ENCODE peak calls at places on chromosomes 3 and 15, in eight cellular contexts. U, L, Z, E, P, A, V and K are unnamed samples.

GRCh38 chr3:127448161-127448561 is 142.4 kb downstream of the TPRA1 start:
- DNase-seq in E (peak), L (peak), Z (no peak), U (no peak), P (no peak), A (no peak), V (no peak), K (no peak)

GRCh38 chr15:85973584-85974347 is 105.9 kb upstream of the AGBL1 start:
- DNase-seq in V (peak), P (no peak), U (no peak), L (no peak), A (peak), Z (peak), E (no peak), K (no peak)

GRCh38 chr3:55524565-55525244 is 37.6 kb upstream of the WNT5A start:
- DNase-seq in P (no peak), Z (no peak), L (no peak), E (peak), V (no peak), A (no peak), U (peak), K (no peak)

GRCh38 chr3:170413291-170413690 is 5.4 kb upstream of the CLDN11 start:
- DNase-seq in V (no peak), A (no peak), E (no peak), Z (no peak), U (no peak), P (no peak), L (no peak), K (no peak)

GRCh38 chr15:78620839-78621421 is at the start of gene CHRNA3:
- DNase-seq in Z (no peak), E (no peak), U (no peak), P (no peak), V (no peak), L (no peak), A (peak), K (no peak)

GRCh38 chr15:80317389-80318169 is 65.6 kb upstream of the CTXND1 start:
- DNase-seq in L (no peak), U (peak), V (peak), Z (no peak), A (no peak), E (peak), P (no peak), K (no peak)

GRCh38 chr3:31165399-31165860 is 271.0 kb upstream of the GADL1 start:
- DNase-seq in Z (peak), V (no peak), A (no peak), E (peak), U (no peak), P (no peak), L (no peak), K (no peak)

GRCh38 chr3:97778152-97778551 is 13.6 kb downstream of the ARL6 start:
- DNase-seq in Z (no peak), U (no peak), L (no peak), E (no peak), P (no peak), A (no peak), V (no peak), K (no peak)

GRCh38 chr3:8555705-8556314 is 54.2 kb downstream of the LMCD1 start:
- DNase-seq in L (no peak), A (no peak), Z (no peak), P (no peak), E (no peak), V (no peak), U (no peak), K (no peak)

GRCh38 chr15:64379216-64379960 is 1.9 kb downstream of the PCLAF start:
- DNase-seq in U (no peak), Z (no peak), V (no peak), L (no peak), A (no peak), E (peak), P (no peak), K (no peak)

DNA sequence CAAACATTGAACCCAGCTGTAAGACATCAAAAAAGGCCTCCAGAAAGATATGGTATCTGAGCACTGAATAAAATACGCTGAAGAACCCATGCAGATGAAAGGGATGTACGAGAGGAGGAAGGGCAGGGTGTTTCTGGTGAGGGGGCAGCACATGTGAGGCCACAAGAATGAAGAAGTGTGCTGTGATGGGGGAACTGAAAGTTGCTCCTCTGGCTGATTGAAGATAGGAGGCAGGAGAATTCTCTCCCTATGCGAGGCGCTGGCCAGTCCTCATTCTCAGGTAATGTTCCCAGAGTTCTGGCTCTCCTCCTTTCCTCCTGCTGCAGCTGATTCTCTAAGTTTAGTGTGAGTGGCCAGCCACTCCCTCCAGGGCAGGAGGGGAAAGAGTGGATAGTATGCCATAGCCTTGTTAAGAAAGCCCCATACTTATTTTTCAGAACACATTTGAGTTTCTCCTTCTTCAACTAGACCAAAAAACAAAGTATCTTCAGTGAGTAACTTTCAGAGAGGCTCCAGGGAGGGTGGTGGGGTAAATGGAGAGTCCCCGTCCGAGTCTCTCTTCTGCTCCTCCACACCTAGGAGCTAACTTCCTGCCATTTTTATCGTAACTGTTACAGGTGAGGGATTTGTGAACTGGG is 26.9 kb upstream of the MYO1E start:
- DNase-seq in P (no peak), L (no peak), A (no peak), U (no peak), E (no peak), Z (no peak), V (no peak), K (peak)
- TF ChIP-seq EZH2phosphoT487 in P (no peak), L (no peak), A (no peak), U (no peak), E (no peak), Z (no peak), V (no peak), K (no peak)

GRCh38 chr3:186097663-186098451 is 11.0 kb downstream of the ETV5 start:
- DNase-seq in E (peak), U (peak), L (no peak), V (peak), P (peak), Z (peak), A (peak), K (no peak)
- TF ChIP-seq EZH2phosphoT487 in E (no peak), U (no peak), L (no peak), V (no peak), P (no peak), Z (peak), A (no peak), K (no peak)

GRCh38 chr3:27939510-27939909 is 217.4 kb upstream of the EOMES start:
- DNase-seq in Z (no peak), V (no peak), L (no peak), E (peak), A (no peak), U (no peak), P (no peak), K (no peak)

GRCh38 chr3:27939940-27940339 is 217.8 kb upstream of the EOMES start:
- DNase-seq in U (no peak), P (no peak), A (peak), Z (peak), E (peak), L (no peak), V (peak), K (no peak)

GRCh38 chr3:27945229-27945628 is 223.1 kb upstream of the EOMES start:
- DNase-seq in Z (no peak), A (no peak), V (no peak), L (no peak), E (no peak), U (no peak), P (no peak), K (no peak)

GRCh38 chr3:27943106-27943505 is 221.0 kb upstream of the EOMES start:
- DNase-seq in V (peak), E (peak), P (peak), L (no peak), Z (peak), A (peak), U (peak), K (no peak)
- TF ChIP-seq EZH2phosphoT487 in V (no peak), E (no peak), P (no peak), L (no peak), Z (no peak), A (no peak), U (no peak), K (no peak)

GRCh38 chr3:194285024-194285858 is 65.9 kb downstream of the CPN2 start:
- DNase-seq in E (peak), A (no peak), P (no peak), L (no peak), U (peak), Z (no peak), V (no peak), K (no peak)
- TF ChIP-seq EZH2phosphoT487 in E (no peak), A (no peak), P (no peak), L (no peak), U (no peak), Z (no peak), V (no peak), K (no peak)

GRCh38 chr3:102481050-102481449 is 46.2 kb downstream of the ZPLD1 start:
- DNase-seq in P (no peak), L (peak), V (no peak), E (no peak), U (no peak), A (no peak), Z (no peak), K (no peak)
- TF ChIP-seq EZH2phosphoT487 in P (no peak), L (no peak), V (no peak), E (no peak), U (no peak), A (no peak), Z (no peak), K (no peak)

DNA sequence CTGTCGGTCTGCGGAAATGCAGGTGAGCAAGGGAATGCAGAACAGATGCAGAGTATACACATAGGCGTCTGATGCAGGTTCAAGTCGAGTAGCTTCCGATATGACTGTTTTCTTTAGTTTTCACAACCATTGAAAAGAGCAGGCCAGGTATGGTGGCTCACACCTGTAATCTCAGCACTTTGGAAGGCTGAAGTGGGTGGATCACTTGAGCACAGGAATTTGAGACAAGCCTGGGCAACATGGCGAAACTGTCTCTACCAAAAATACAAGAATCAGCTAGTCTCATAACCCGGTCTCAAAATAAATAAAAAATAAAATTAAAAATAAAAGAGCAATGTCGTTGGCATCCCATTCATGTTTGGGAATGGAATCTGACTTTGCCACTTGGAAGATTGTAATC is 101.5 kb downstream of the PTPRG start:
- DNase-seq in U (no peak), A (no peak), E (no peak), V (no peak), L (no peak), Z (no peak), P (no peak), K (no peak)
- TF ChIP-seq EZH2phosphoT487 in U (no peak), A (no peak), E (no peak), V (no peak), L (no peak), Z (no peak), P (no peak), K (no peak)

DNA sequence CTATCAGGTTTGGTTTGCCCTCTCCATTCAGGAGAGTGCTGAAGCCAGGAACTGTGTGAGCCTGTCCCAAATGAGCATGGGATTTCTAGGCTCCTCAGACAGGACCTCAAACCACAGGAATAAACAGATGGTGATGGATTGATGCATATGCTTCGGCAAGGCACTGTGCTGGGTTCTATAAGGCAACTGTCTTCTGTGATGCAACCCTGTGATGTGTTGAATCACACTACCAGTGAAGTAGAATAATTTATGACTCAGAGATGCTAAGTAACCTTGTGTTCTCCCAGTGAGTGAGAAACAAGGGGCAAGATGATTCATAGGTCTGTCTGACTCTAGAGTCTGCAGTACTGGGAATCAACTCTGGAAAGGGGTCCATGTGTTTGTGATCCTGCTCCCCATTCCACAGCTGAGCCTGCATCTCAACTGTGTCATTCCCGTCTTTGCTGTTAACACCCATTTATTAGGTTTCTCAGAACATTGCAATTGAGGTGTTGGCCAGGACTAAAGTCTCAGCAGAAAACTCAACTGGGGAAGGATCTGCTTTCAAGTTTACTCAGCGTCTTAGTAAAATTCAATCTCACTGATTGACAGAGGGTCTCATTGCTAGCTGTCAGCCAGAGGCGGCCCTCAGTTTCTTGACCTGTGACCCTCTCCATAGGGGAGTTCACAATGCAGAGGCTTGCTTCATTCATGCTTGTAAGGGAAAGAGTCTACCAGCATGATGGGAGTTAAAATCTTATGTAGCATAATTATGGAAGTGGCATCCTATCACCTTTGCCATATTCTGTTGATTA is 510.1 kb upstream of the CFAP20DC start:
- DNase-seq in V (peak), U (peak), A (no peak), Z (peak), E (peak), L (no peak), P (peak), K (no peak)
- TF ChIP-seq EZH2phosphoT487 in V (no peak), U (no peak), A (no peak), Z (no peak), E (no peak), L (no peak), P (no peak), K (no peak)

GRCh38 chr15:69997701-69998273 is 99.9 kb downstream of the TLE3 start:
- DNase-seq in A (no peak), E (peak), P (peak), Z (no peak), U (peak), V (peak), L (no peak), K (peak)
- TF ChIP-seq EZH2phosphoT487 in A (no peak), E (no peak), P (no peak), Z (no peak), U (no peak), V (no peak), L (no peak), K (no peak)

GRCh38 chr3:24614353-24614752 is 119.7 kb upstream of the THRB start:
- DNase-seq in V (no peak), Z (no peak), E (no peak), A (no peak), L (no peak), U (no peak), P (no peak), K (no peak)
- TF ChIP-seq EZH2phosphoT487 in V (no peak), Z (no peak), E (no peak), A (no peak), L (no peak), U (no peak), P (no peak), K (no peak)